ENCODE peak calls at places on chromosomes 6 and 20, in four cellular contexts. I is GM12865, Z is psoas muscle, T is heart left ventricle. M is an unnamed sample.

GRCh38 chr6:169990095-169991030 is 238.9 kb downstream of the ERMARD start:
- DNase-seq in I (no peak), Z (no peak), T (no peak), M (no peak)

GRCh38 chr6:15266423-15266996 is 20.6 kb downstream of the JARID2 start:
- DNase-seq in I (peak; percentile 54), Z (peak; percentile 68), T (peak; percentile 45), M (no peak)

GRCh38 chr6:134398453-134398852 is 80.5 kb upstream of the SGK1 start:
- DNase-seq in I (peak; percentile 54), Z (no peak), T (no peak), M (no peak)

GRCh38 chr6:168058691-168059551 is 20.1 kb downstream of the FRMD1 start:
- DNase-seq in I (no peak), Z (no peak), T (no peak), M (no peak)

GRCh38 chr6:46985943-46986342 is 56.2 kb downstream of the ADGRF1 start:
- DNase-seq in I (no peak), Z (no peak), T (no peak), M (no peak)

GRCh38 chr6:36312854-36313627 is 23.6 kb downstream of the BNIP5 start:
- DNase-seq in I (peak; percentile 56), Z (no peak), T (no peak), M (no peak)

GRCh38 chr20:64115171-64115911 is 8.0 kb upstream of the NPBWR2 start:
- DNase-seq in I (no peak), Z (peak; percentile 32), T (no peak), M (peak; percentile 66)

GRCh38 chr6:31308050-31308844 is 36.4 kb upstream of the HLA-C start:
- DNase-seq in I (peak; percentile 88), Z (peak; percentile 45), T (peak; percentile 16), M (peak; percentile 40)

GRCh38 chr6:107708435-107708834 is 115.7 kb downstream of the SCML4 start:
- DNase-seq in I (no peak), Z (no peak), T (no peak), M (no peak)

GRCh38 chr6:16800942-16801341 is 39.7 kb upstream of the ATXN1 start:
- DNase-seq in I (no peak), Z (no peak), T (peak; percentile 18), M (no peak)

GRCh38 chr6:158868122-158868480 is 48.9 kb upstream of the EZR start:
- DNase-seq in I (no peak), Z (no peak), T (no peak), M (no peak)

GRCh38 chr20:36497856-36498255 is 43.5 kb upstream of the MYL9 start:
- DNase-seq in I (no peak), Z (no peak), T (peak; percentile 44), M (no peak)

GRCh38 chr6:40340957-40341356 is 246.2 kb downstream of the LRFN2 start:
- DNase-seq in I (no peak), Z (no peak), T (no peak), M (no peak)

GRCh38 chr20:2210646-2211556 is 84.9 kb upstream of the TGM3 start:
- DNase-seq in I (no peak), Z (no peak), T (peak; percentile 36), M (no peak)

GRCh38 chr6:16836186-16836981 is 75.1 kb upstream of the ATXN1 start:
- DNase-seq in I (peak; percentile 77), Z (no peak), T (no peak), M (no peak)

GRCh38 chr20:6632187-6632586 is 135.3 kb upstream of the BMP2 start:
- DNase-seq in I (peak; percentile 12), Z (no peak), T (peak; percentile 20), M (peak; percentile 27)

GRCh38 chr6:155201461-155202226 is 62.2 kb upstream of the CLDN20 start:
- DNase-seq in I (peak; percentile 32), Z (no peak), T (no peak), M (no peak)

GRCh38 chr6:155026366-155027045 is 31.4 kb downstream of the TIAM2 start:
- DNase-seq in I (no peak), Z (peak; percentile 76), T (no peak), M (no peak)

GRCh38 chr6:137497722-137498463 is 3.7 kb upstream of the OLIG3 start:
- DNase-seq in I (no peak), Z (no peak), T (no peak), M (no peak)

GRCh38 chr6:30810813-30811329 is 66.5 kb upstream of the IER3 start:
- DNase-seq in I (peak; percentile 88), Z (no peak), T (no peak), M (no peak)

GRCh38 chr20:36197271-36197670 is 39.0 kb upstream of the AAR2 start:
- DNase-seq in I (no peak), Z (no peak), T (no peak), M (no peak)

GRCh38 chr6:157429248-157429647 is 48.3 kb downstream of the ZDHHC14 start:
- DNase-seq in I (no peak), Z (no peak), T (no peak), M (no peak)

GRCh38 chr6:93337772-93338394 is 81.5 kb downstream of the EPHA7 start:
- DNase-seq in I (no peak), Z (no peak), T (no peak), M (no peak)

GRCh38 chr6:28940294-28940858 is 16.6 kb upstream of the TRIM27 start:
- DNase-seq in I (peak; percentile 72), Z (no peak), T (no peak), M (no peak)

GRCh38 chr6:149913085-149913484 is 9.8 kb downstream of the RAET1G start:
- DNase-seq in I (no peak), Z (peak; percentile 7), T (no peak), M (no peak)

DNA sequence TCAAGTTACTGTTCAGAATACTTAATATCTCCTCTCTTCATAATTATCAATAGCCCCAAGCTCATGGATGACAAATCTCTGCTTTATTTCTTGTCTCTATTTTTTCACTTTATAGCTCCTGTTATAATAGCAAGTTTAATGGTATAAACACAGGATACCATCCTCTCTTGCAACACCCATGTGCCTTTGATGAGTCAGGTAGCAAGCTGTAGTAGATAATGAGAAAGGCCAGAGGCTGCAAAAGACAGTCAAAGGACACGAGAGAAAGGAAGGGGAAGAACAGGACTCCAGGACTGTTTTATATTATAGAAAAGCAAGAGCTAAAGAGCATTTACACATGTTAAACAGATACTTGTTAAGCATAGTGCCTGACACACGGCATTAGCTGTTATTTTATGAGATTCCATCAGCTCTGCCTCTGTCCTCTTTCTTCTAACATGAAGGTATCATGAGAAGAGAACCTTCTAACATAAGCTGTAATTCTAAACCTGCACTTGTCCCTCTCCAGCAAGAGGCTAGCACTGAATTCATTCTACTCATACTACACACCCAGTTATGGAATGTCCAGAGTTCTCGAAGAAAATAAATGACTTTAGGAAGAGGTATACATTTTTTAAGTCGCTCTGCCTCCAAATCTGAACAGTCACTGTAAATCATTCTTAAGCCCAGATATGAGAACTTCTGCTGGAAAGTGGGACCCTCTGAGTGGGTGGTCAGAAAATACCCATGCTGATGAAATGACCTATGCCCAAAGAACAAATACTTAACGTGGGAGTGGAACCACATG is 44.9 kb downstream of the NT5E start:
- DNase-seq in I (no peak), Z (no peak), T (no peak), M (no peak)
- TF ChIP-seq CTCF in I (no peak), Z (no peak), T (no peak), M (no peak)

DNA sequence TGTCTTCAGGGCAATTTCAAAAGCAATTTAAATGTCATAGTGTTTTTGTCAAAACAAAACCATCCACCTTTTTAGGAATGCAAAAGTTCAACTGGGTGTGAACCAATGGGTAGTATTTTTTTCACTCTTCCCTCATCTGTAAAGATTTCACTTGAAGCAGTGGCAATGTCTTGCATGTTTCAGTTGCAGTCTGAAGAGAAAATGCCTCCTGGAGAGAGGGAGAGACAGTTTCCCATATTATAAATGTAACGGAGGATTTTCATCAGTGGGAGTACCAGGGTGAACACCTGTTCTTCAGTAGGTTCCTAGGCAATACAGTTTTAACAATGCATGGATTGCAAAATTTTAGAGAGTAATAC is 3.3 kb downstream of the FOXQ1 start:
- DNase-seq in I (no peak), Z (no peak), T (no peak), M (no peak)
- H3K4me3 ChIP-seq in I (no peak overlapping the region), Z (no peak overlapping the region), T (no peak overlapping the region), M (no peak overlapping the region)

GRCh38 chr6:117906905-117907599 is at the start of gene SLC35F1:
- DNase-seq in I (peak; percentile 46), Z (peak; percentile 58), T (peak; percentile 15), M (peak; percentile 50)
- TF ChIP-seq CTCF in I (peak; percentile 37), Z (peak; percentile 39), T (peak; percentile 8), M (peak; percentile 43)

GRCh38 chr6:37731888-37732287 is 34.2 kb upstream of the MDGA1 start:
- DNase-seq in I (peak; percentile 65), Z (no peak), T (no peak), M (no peak)
- H3K4me3 ChIP-seq in I (no peak overlapping the region), Z (no peak overlapping the region), T (no peak overlapping the region), M (no peak overlapping the region)

DNA sequence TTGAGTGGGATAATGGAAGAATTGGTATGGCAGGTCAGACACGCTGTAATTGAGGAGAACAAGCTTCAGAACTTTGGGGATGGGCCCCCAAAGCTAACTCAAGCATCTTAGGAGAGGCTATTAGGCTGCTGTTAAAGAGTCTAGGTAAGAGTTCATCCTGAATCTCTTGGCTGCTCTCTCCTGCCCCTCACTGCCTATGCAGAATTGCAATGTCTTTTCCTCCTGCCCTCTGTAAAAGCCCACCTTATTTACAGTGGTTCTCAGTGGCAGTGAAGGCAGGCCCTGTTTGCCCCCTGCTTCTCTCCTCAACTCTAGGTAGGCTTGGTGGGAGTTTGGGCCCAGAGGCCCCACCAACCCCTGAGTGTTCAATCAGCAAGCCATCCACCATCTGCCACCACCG is 55.0 kb downstream of the LYRM2 start:
- DNase-seq in I (no peak), Z (no peak), T (no peak), M (no peak)
- TF ChIP-seq CTCF in I (no peak), Z (no peak), T (no peak), M (no peak)

GRCh38 chr6:100446922-100447899 is 17.5 kb downstream of the SIM1 start:
- DNase-seq in I (no peak), Z (no peak), T (no peak), M (no peak)
- H3K4me3 ChIP-seq in I (no peak overlapping the region), Z (peak overlapping the region; percentile 29), T (no peak overlapping the region), M (peak overlapping the region; percentile 48)

GRCh38 chr6:74964871-74965441 is 240.9 kb downstream of the COL12A1 start:
- DNase-seq in I (no peak), Z (no peak), T (no peak), M (no peak)
- TF ChIP-seq CTCF in I (no peak), Z (no peak), T (no peak), M (no peak)

GRCh38 chr6:13767121-13767794 is 47.1 kb downstream of the MCUR1 start:
- DNase-seq in I (peak; percentile 26), Z (peak; percentile 70), T (peak; percentile 68), M (peak; percentile 50)
- H3K4me3 ChIP-seq in I (peak overlapping the region; percentile 8), Z (peak overlapping the region; percentile 60), T (peak overlapping the region; percentile 33), M (no peak overlapping the region)

M was measured in dorsolateral prefrontal cortex.